ENCODE peak calls at places on chromosomes 11 and 22, in nine cellular contexts. One of them, this sample, is unnamed. For H3K4me1, the result is how much of the 10 kb centered on the place peaks cover.

GRCh38 chr11:114783805-114784204 is 105.5 kb downstream of the NXPE2 start:
- DNase-seq in left ventricle myocardium inferior: no peak
- DNase-seq in heart right ventricle: no peak
- DNase-seq in iPS DF 6.9: no peak
- DNase-seq in CD4-positive, CD25-positive, alpha-beta regulatory T cell: no peak
- DNase-seq in adrenal gland: no peak
- DNase-seq in aorta: no peak
- DNase-seq in pancreas: no peak
- DNase-seq in CD8-positive, alpha-beta T cell: no peak
- DNase-seq in this sample: no peak

GRCh38 chr11:62832346-62833234 is at the start of gene TEX54:
- DNase-seq in left ventricle myocardium inferior: no peak
- DNase-seq in heart right ventricle: peak
- DNase-seq in iPS DF 6.9: no peak
- DNase-seq in CD4-positive, CD25-positive, alpha-beta regulatory T cell: no peak
- DNase-seq in adrenal gland: peak
- DNase-seq in aorta: peak
- DNase-seq in pancreas: peak
- DNase-seq in CD8-positive, alpha-beta T cell: no peak
- DNase-seq in this sample: no peak

GRCh38 chr11:122059565-122059964 is 56.5 kb downstream of the BLID start:
- DNase-seq in left ventricle myocardium inferior: no peak
- DNase-seq in heart right ventricle: no peak
- DNase-seq in iPS DF 6.9: no peak
- DNase-seq in CD4-positive, CD25-positive, alpha-beta regulatory T cell: no peak
- DNase-seq in adrenal gland: no peak
- DNase-seq in aorta: no peak
- DNase-seq in pancreas: no peak
- DNase-seq in CD8-positive, alpha-beta T cell: no peak
- DNase-seq in this sample: no peak

GRCh38 chr11:26510201-26510600 is 61.9 kb downstream of the MUC15 start:
- DNase-seq in left ventricle myocardium inferior: no peak
- DNase-seq in heart right ventricle: no peak
- DNase-seq in iPS DF 6.9: no peak
- DNase-seq in CD4-positive, CD25-positive, alpha-beta regulatory T cell: no peak
- DNase-seq in adrenal gland: no peak
- DNase-seq in aorta: no peak
- DNase-seq in pancreas: no peak
- DNase-seq in CD8-positive, alpha-beta T cell: no peak
- DNase-seq in this sample: no peak

GRCh38 chr11:101516546-101516945 is 67.3 kb downstream of the TRPC6 start:
- DNase-seq in left ventricle myocardium inferior: no peak
- DNase-seq in heart right ventricle: no peak
- DNase-seq in iPS DF 6.9: peak
- DNase-seq in CD4-positive, CD25-positive, alpha-beta regulatory T cell: no peak
- DNase-seq in adrenal gland: no peak
- DNase-seq in aorta: no peak
- DNase-seq in pancreas: no peak
- DNase-seq in CD8-positive, alpha-beta T cell: no peak
- DNase-seq in this sample: no peak

GRCh38 chr11:123313261-123313660 is 116.8 kb upstream of the GRAMD1B start:
- DNase-seq in left ventricle myocardium inferior: no peak
- DNase-seq in heart right ventricle: no peak
- DNase-seq in iPS DF 6.9: no peak
- DNase-seq in CD4-positive, CD25-positive, alpha-beta regulatory T cell: no peak
- DNase-seq in adrenal gland: no peak
- DNase-seq in aorta: no peak
- DNase-seq in pancreas: no peak
- DNase-seq in CD8-positive, alpha-beta T cell: no peak
- DNase-seq in this sample: no peak

GRCh38 chr11:66936326-66936725 is 21.9 kb downstream of the PC start:
- DNase-seq in left ventricle myocardium inferior: no peak
- DNase-seq in heart right ventricle: no peak
- DNase-seq in iPS DF 6.9: no peak
- DNase-seq in CD4-positive, CD25-positive, alpha-beta regulatory T cell: no peak
- DNase-seq in adrenal gland: no peak
- DNase-seq in aorta: no peak
- DNase-seq in pancreas: no peak
- DNase-seq in CD8-positive, alpha-beta T cell: no peak
- DNase-seq in this sample: no peak

GRCh38 chr11:1488575-1489180 is 2.1 kb upstream of the MOB2 start:
- DNase-seq in left ventricle myocardium inferior: no peak
- DNase-seq in heart right ventricle: no peak
- DNase-seq in iPS DF 6.9: no peak
- DNase-seq in CD4-positive, CD25-positive, alpha-beta regulatory T cell: no peak
- DNase-seq in adrenal gland: no peak
- DNase-seq in aorta: peak
- DNase-seq in pancreas: no peak
- DNase-seq in CD8-positive, alpha-beta T cell: no peak
- DNase-seq in this sample: no peak

GRCh38 chr11:46119352-46120216 is 1.7 kb downstream of the PHF21A start:
- DNase-seq in left ventricle myocardium inferior: peak
- DNase-seq in heart right ventricle: peak
- DNase-seq in iPS DF 6.9: no peak
- DNase-seq in CD4-positive, CD25-positive, alpha-beta regulatory T cell: peak
- DNase-seq in adrenal gland: peak
- DNase-seq in aorta: peak
- DNase-seq in pancreas: no peak
- DNase-seq in CD8-positive, alpha-beta T cell: peak
- DNase-seq in this sample: peak

DNA sequence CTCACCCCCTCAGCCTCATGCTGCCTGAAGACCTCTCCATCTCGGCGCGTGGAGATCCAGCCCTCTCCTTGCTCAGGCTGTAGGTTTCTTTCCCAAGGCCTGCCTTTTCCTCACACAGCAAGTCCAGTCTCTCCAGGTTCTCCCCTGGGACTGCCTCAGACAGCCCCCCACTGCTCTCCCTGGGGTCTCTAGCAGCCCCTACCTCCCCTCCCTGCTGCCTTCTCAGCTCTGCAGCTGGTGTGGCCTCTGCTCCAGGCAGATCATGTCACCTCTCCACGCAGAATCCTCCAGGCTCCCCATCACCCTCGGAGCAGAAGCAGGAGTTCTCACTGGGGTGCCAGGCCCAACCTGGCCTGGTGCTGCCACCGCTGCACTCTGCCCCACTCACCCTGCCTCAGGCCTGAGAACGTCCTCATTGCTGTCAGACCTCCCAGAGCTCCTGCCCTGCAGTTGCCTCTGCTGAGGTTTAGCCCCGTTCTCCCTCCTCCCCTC is 15.2 kb downstream of the SMARCB1 start:
- DNase-seq in left ventricle myocardium inferior: no peak
- DNase-seq in heart right ventricle: no peak
- DNase-seq in iPS DF 6.9: no peak
- DNase-seq in CD4-positive, CD25-positive, alpha-beta regulatory T cell: no peak
- DNase-seq in adrenal gland: no peak
- DNase-seq in aorta: no peak
- DNase-seq in pancreas: no peak
- DNase-seq in CD8-positive, alpha-beta T cell: no peak
- DNase-seq in this sample: no peak
- H3K4me3 ChIP-seq in left ventricle myocardium inferior: no peak
- H3K4me3 ChIP-seq in heart right ventricle: no peak
- H3K4me3 ChIP-seq in iPS DF 6.9: no peak
- H3K4me3 ChIP-seq in CD4-positive, CD25-positive, alpha-beta regulatory T cell: no peak
- H3K4me3 ChIP-seq in adrenal gland: no peak
- H3K4me3 ChIP-seq in aorta: no peak
- H3K4me3 ChIP-seq in pancreas: no peak
- H3K4me3 ChIP-seq in CD8-positive, alpha-beta T cell: no peak
- H3K4me3 ChIP-seq in this sample: no peak

DNA sequence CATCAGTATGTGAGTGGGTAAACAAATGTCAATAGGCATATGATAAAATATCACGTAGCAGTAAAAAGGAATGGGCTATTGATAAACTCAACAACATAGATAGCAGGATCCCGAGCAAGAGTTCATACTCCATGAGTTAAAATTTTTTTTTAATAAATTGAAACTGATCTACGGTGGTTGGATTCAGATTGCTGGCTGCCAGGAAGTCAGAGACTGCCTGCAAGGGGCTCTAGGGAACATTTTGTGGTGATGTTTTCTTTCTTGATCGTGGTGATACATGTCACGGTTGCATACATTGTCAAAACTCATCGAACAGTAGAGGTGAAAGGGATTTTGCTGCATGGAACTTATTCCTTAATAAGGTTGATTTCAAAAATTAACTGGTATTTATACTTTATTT is 62.6 kb upstream of the WNT7B start:
- DNase-seq in left ventricle myocardium inferior: no peak
- DNase-seq in heart right ventricle: no peak
- DNase-seq in iPS DF 6.9: no peak
- DNase-seq in CD4-positive, CD25-positive, alpha-beta regulatory T cell: no peak
- DNase-seq in adrenal gland: no peak
- DNase-seq in aorta: no peak
- DNase-seq in pancreas: no peak
- DNase-seq in CD8-positive, alpha-beta T cell: no peak
- DNase-seq in this sample: no peak
- H3K4me1 ChIP-seq in left ventricle myocardium inferior: half or more
- H3K4me1 ChIP-seq in heart right ventricle: half or more
- H3K4me1 ChIP-seq in iPS DF 6.9: under half
- H3K4me1 ChIP-seq in CD4-positive, CD25-positive, alpha-beta regulatory T cell: under half
- H3K4me1 ChIP-seq in adrenal gland: under half
- H3K4me1 ChIP-seq in aorta: under half
- H3K4me1 ChIP-seq in pancreas: half or more
- H3K4me1 ChIP-seq in CD8-positive, alpha-beta T cell: under half
- H3K4me1 ChIP-seq in this sample: under half

DNA sequence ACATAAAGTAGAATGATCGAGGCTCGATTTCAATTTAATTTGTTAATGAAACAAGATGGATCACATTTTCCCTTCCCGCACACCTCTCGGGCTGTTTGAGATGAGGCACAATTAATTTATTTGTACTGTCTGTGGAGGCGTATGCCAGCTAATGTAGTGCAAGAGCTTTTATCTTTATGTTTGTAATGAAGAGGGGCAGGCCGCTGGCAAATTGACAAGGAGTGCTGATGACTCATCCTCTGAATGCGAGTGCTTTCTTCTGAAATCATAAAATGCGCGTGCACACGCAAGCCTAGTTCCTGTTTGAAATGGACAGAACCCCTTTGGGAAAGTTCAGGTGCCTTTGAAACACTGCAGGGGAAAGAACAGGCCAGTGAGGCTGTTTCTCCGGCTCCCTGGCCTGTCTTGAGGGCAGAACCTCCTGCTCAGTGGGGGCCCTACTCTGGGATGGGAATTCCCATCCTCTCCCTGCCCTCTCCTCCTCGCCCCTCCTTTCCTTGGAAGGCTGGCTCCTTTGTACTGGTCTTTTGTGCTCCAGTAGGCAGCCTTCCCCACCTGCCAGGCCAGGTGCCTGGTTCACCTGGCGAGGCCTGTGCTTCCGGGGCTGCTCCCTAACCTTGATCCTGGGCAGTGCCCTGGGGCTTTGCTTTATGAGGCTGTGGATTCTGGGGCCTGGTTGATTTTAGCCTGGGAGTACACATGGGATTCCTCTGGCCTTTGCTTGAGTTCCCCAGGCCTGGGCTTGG is 50.3 kb downstream of the TEAD1 start:
- DNase-seq in left ventricle myocardium inferior: peak
- DNase-seq in heart right ventricle: peak
- DNase-seq in iPS DF 6.9: peak
- DNase-seq in CD4-positive, CD25-positive, alpha-beta regulatory T cell: no peak
- DNase-seq in adrenal gland: peak
- DNase-seq in aorta: peak
- DNase-seq in pancreas: peak
- DNase-seq in CD8-positive, alpha-beta T cell: no peak
- DNase-seq in this sample: no peak
- H3K4me3 ChIP-seq in left ventricle myocardium inferior: no peak
- H3K4me3 ChIP-seq in heart right ventricle: no peak
- H3K4me3 ChIP-seq in iPS DF 6.9: no peak
- H3K4me3 ChIP-seq in CD4-positive, CD25-positive, alpha-beta regulatory T cell: no peak
- H3K4me3 ChIP-seq in adrenal gland: no peak
- H3K4me3 ChIP-seq in aorta: no peak
- H3K4me3 ChIP-seq in pancreas: no peak
- H3K4me3 ChIP-seq in CD8-positive, alpha-beta T cell: no peak
- H3K4me3 ChIP-seq in this sample: no peak

GRCh38 chr22:42939941-42940653 is 74.9 kb downstream of the PACSIN2 start:
- DNase-seq in left ventricle myocardium inferior: no peak
- DNase-seq in heart right ventricle: no peak
- DNase-seq in iPS DF 6.9: no peak
- DNase-seq in CD4-positive, CD25-positive, alpha-beta regulatory T cell: no peak
- DNase-seq in adrenal gland: peak
- DNase-seq in aorta: peak
- DNase-seq in pancreas: peak
- DNase-seq in CD8-positive, alpha-beta T cell: no peak
- DNase-seq in this sample: no peak

GRCh38 chr22:42937164-42937854 is 77.6 kb downstream of the PACSIN2 start:
- DNase-seq in left ventricle myocardium inferior: no peak
- DNase-seq in heart right ventricle: no peak
- DNase-seq in iPS DF 6.9: no peak
- DNase-seq in CD4-positive, CD25-positive, alpha-beta regulatory T cell: no peak
- DNase-seq in adrenal gland: peak
- DNase-seq in aorta: peak
- DNase-seq in pancreas: no peak
- DNase-seq in CD8-positive, alpha-beta T cell: no peak
- DNase-seq in this sample: no peak

GRCh38 chr22:42938976-42939375 is 76.0 kb downstream of the PACSIN2 start:
- DNase-seq in left ventricle myocardium inferior: no peak
- DNase-seq in heart right ventricle: no peak
- DNase-seq in iPS DF 6.9: no peak
- DNase-seq in CD4-positive, CD25-positive, alpha-beta regulatory T cell: no peak
- DNase-seq in adrenal gland: no peak
- DNase-seq in aorta: peak
- DNase-seq in pancreas: no peak
- DNase-seq in CD8-positive, alpha-beta T cell: no peak
- DNase-seq in this sample: no peak

GRCh38 chr22:42939451-42939881 is 75.5 kb downstream of the PACSIN2 start:
- DNase-seq in left ventricle myocardium inferior: no peak
- DNase-seq in heart right ventricle: no peak
- DNase-seq in iPS DF 6.9: no peak
- DNase-seq in CD4-positive, CD25-positive, alpha-beta regulatory T cell: no peak
- DNase-seq in adrenal gland: no peak
- DNase-seq in aorta: peak
- DNase-seq in pancreas: no peak
- DNase-seq in CD8-positive, alpha-beta T cell: no peak
- DNase-seq in this sample: no peak

DNA sequence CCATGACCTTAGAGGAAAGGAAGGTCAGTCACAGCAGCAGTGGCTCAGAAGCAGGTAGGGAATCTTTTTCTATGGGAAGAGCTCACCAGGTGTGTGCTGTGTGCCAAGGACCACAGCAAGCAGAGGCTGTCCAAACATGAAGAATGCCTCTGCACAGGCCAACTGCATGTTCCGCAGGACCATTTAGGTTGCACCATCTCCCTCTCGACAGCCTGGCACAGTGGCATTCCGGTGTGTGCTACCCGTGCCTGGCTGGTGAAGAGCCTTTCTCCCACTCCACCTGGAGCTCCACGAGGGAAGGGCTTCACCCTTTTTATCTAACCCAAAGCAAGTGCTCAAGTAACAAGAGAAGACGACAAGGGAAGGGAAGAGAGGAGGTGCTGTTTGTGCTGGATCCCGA is 76.5 kb downstream of the PACSIN2 start:
- DNase-seq in left ventricle myocardium inferior: no peak
- DNase-seq in heart right ventricle: no peak
- DNase-seq in iPS DF 6.9: no peak
- DNase-seq in CD4-positive, CD25-positive, alpha-beta regulatory T cell: no peak
- DNase-seq in adrenal gland: no peak
- DNase-seq in aorta: peak
- DNase-seq in pancreas: no peak
- DNase-seq in CD8-positive, alpha-beta T cell: no peak
- DNase-seq in this sample: no peak
- H3K4me1 ChIP-seq in left ventricle myocardium inferior: half or more
- H3K4me1 ChIP-seq in heart right ventricle: half or more
- H3K4me1 ChIP-seq in iPS DF 6.9: under half
- H3K4me1 ChIP-seq in CD4-positive, CD25-positive, alpha-beta regulatory T cell: under half
- H3K4me1 ChIP-seq in adrenal gland: half or more
- H3K4me1 ChIP-seq in aorta: under half
- H3K4me1 ChIP-seq in pancreas: half or more
- H3K4me1 ChIP-seq in CD8-positive, alpha-beta T cell: under half
- H3K4me1 ChIP-seq in this sample: under half